ENCODE peak calls at places on chromosomes 6 and 20, in four cellular contexts. One of them, this sample, is unnamed.

GRCh38 chr6:78810146-78810545 is 57.2 kb upstream of the IRAK1BP1 start:
- DNase-seq in effector memory CD4-positive, alpha-beta T cell: no peak
- DNase-seq in spleen: no peak
- DNase-seq in aorta: no peak
- DNase-seq in this sample: no peak

GRCh38 chr6:104591573-104592334 is 268.0 kb downstream of the HACE1 start:
- DNase-seq in effector memory CD4-positive, alpha-beta T cell: no peak
- DNase-seq in spleen: no peak
- DNase-seq in aorta: no peak
- DNase-seq in this sample: no peak

GRCh38 chr20:49570828-49571552 is 3.1 kb upstream of the PTGIS start:
- DNase-seq in effector memory CD4-positive, alpha-beta T cell: no peak
- DNase-seq in spleen: no peak
- DNase-seq in aorta: no peak
- DNase-seq in this sample: no peak

GRCh38 chr20:56439784-56440291 is 27.8 kb downstream of the CASS4 start:
- DNase-seq in effector memory CD4-positive, alpha-beta T cell: no peak
- DNase-seq in spleen: no peak
- DNase-seq in aorta: no peak
- DNase-seq in this sample: no peak

GRCh38 chr20:1664911-1665310 is 7.3 kb upstream of the SIRPG start:
- DNase-seq in effector memory CD4-positive, alpha-beta T cell: peak; percentile 38
- DNase-seq in spleen: peak; percentile 84
- DNase-seq in aorta: no peak
- DNase-seq in this sample: no peak

GRCh38 chr20:61951695-61952533 is 113.8 kb downstream of the TAF4 start:
- DNase-seq in effector memory CD4-positive, alpha-beta T cell: no peak
- DNase-seq in spleen: peak; percentile 46
- DNase-seq in aorta: no peak
- DNase-seq in this sample: peak; percentile 54

GRCh38 chr6:130223508-130223907 is 757 bp upstream of the SAMD3 start:
- DNase-seq in effector memory CD4-positive, alpha-beta T cell: peak; percentile 41
- DNase-seq in spleen: peak; percentile 79
- DNase-seq in aorta: peak; percentile 44
- DNase-seq in this sample: no peak

GRCh38 chr20:38863024-38863851 is 57.7 kb downstream of the PPP1R16B start:
- DNase-seq in effector memory CD4-positive, alpha-beta T cell: peak; percentile 65
- DNase-seq in spleen: no peak
- DNase-seq in aorta: no peak
- DNase-seq in this sample: peak; percentile 30

GRCh38 chr20:52945268-52945667 is 26.9 kb upstream of the TSHZ2 start:
- DNase-seq in effector memory CD4-positive, alpha-beta T cell: no peak
- DNase-seq in spleen: no peak
- DNase-seq in aorta: no peak
- DNase-seq in this sample: no peak

GRCh38 chr20:14406495-14406894 is 69.1 kb upstream of the FLRT3 start:
- DNase-seq in effector memory CD4-positive, alpha-beta T cell: no peak
- DNase-seq in spleen: no peak
- DNase-seq in aorta: no peak
- DNase-seq in this sample: no peak

GRCh38 chr6:158793432-158793831 is 25.7 kb downstream of the EZR start:
- DNase-seq in effector memory CD4-positive, alpha-beta T cell: no peak
- DNase-seq in spleen: no peak
- DNase-seq in aorta: no peak
- DNase-seq in this sample: no peak

GRCh38 chr6:111573892-111574800 is 31.5 kb downstream of the TRAF3IP2 start:
- DNase-seq in effector memory CD4-positive, alpha-beta T cell: no peak
- DNase-seq in spleen: no peak
- DNase-seq in aorta: peak; percentile 71
- DNase-seq in this sample: no peak

GRCh38 chr6:34393191-34393967 is 910 bp upstream of the NUDT3 start:
- DNase-seq in effector memory CD4-positive, alpha-beta T cell: no peak
- DNase-seq in spleen: no peak
- DNase-seq in aorta: no peak
- DNase-seq in this sample: no peak

GRCh38 chr6:145372671-145373123 is 362.6 kb downstream of the EPM2A start:
- DNase-seq in effector memory CD4-positive, alpha-beta T cell: peak; percentile 2
- DNase-seq in spleen: no peak
- DNase-seq in aorta: no peak
- DNase-seq in this sample: no peak

GRCh38 chr6:166313255-166314070 is 5.3 kb upstream of the PRR18 start:
- DNase-seq in effector memory CD4-positive, alpha-beta T cell: no peak
- DNase-seq in spleen: no peak
- DNase-seq in aorta: no peak
- DNase-seq in this sample: no peak

GRCh38 chr6:147126618-147127022 is 77.6 kb upstream of the STXBP5 start:
- DNase-seq in effector memory CD4-positive, alpha-beta T cell: no peak
- DNase-seq in spleen: no peak
- DNase-seq in aorta: no peak
- DNase-seq in this sample: no peak

GRCh38 chr6:26389349-26389799 is 6.5 kb downstream of the BTN2A2 start:
- DNase-seq in effector memory CD4-positive, alpha-beta T cell: no peak
- DNase-seq in spleen: no peak
- DNase-seq in aorta: no peak
- DNase-seq in this sample: no peak

GRCh38 chr20:37282558-37282957 is 6.9 kb upstream of the MANBAL start:
- DNase-seq in effector memory CD4-positive, alpha-beta T cell: no peak
- DNase-seq in spleen: no peak
- DNase-seq in aorta: no peak
- DNase-seq in this sample: no peak

GRCh38 chr6:3608159-3608558 is 143.4 kb downstream of the PXDC1 start:
- DNase-seq in effector memory CD4-positive, alpha-beta T cell: no peak
- DNase-seq in spleen: no peak
- DNase-seq in aorta: no peak
- DNase-seq in this sample: no peak

GRCh38 chr20:2252419-2253060 is 43.3 kb upstream of the TGM3 start:
- DNase-seq in effector memory CD4-positive, alpha-beta T cell: no peak
- DNase-seq in spleen: no peak
- DNase-seq in aorta: no peak
- DNase-seq in this sample: no peak

This sample was measured in posterior vena cava.